ENCODE peak calls at places on chromosome 10, in four cellular contexts. X is GM12891, N is HTR-8/SVneo, O is upper lobe of left lung. E is an unnamed sample.

GRCh38 chr10:112259688-112260087 is 23.5 kb upstream of the TECTB start:
- DNase-seq in X (no peak), N (no peak), O (no peak), E (no peak)

GRCh38 chr10:13100349-13101294 is 659 bp downstream of the OPTN start:
- DNase-seq in X (no peak), N (peak; percentile 27), O (peak; percentile 31), E (no peak)

GRCh38 chr10:126351021-126351420 is 37.3 kb downstream of the ADAM12 start:
- DNase-seq in X (no peak), N (no peak), O (no peak), E (no peak)

GRCh38 chr10:11898033-11898371 is 74.8 kb downstream of the PROSER2 start:
- DNase-seq in X (no peak), N (no peak), O (no peak), E (no peak)

GRCh38 chr10:14196113-14196512 is 134.6 kb downstream of the FRMD4A start:
- DNase-seq in X (no peak), N (no peak), O (no peak), E (no peak)

GRCh38 chr10:126905776-126906703 is 812 bp downstream of the DOCK1 start:
- DNase-seq in X (no peak), N (no peak), O (no peak), E (no peak)

GRCh38 chr10:31749981-31750850 is 178.4 kb downstream of the ARHGAP12 start:
- DNase-seq in X (no peak), N (no peak), O (no peak), E (no peak)

GRCh38 chr10:92830478-92831389 is 17.6 kb upstream of the EXOC6 start:
- DNase-seq in X (no peak), N (no peak), O (peak; percentile 24), E (no peak)

GRCh38 chr10:24718031-24718855 is 5.4 kb downstream of the ARHGAP21 start:
- DNase-seq in X (no peak), N (peak; percentile 53), O (no peak), E (no peak)

GRCh38 chr10:29666201-29666600 is 31.4 kb upstream of the SVIL start:
- DNase-seq in X (no peak), N (no peak), O (no peak), E (no peak)

GRCh38 chr10:35564276-35564982 is 40.7 kb upstream of the GJD4 start:
- DNase-seq in X (no peak), N (no peak), O (peak; percentile 31), E (no peak)

GRCh38 chr10:51733061-51733460 is 33.7 kb upstream of the CSTF2T start:
- DNase-seq in X (no peak), N (no peak), O (no peak), E (no peak)

E was measured in smooth muscle cell of the brain vasculature.